ENCODE peak calls at places on chromosomes 6 and 20, in five cellular contexts. C is Panc1; N is effector memory CD4-positive, alpha-beta T cell; V is HCT116; U is pancreas. Q is an unnamed sample. For H3K4me1, the result is how much of the 10 kb centered on the place peaks cover.

GRCh38 chr6:169249057-169249456 is 4.6 kb downstream of the THBS2 start:
- DNase-seq in C (no peak), N (no peak), V (no peak), U (no peak), Q (no peak)

GRCh38 chr20:4488407-4489339 is 233.0 kb upstream of the PRND start:
- DNase-seq in C (no peak), N (no peak), V (no peak), U (no peak), Q (no peak)

GRCh38 chr6:16524380-16524707 is 236.9 kb downstream of the ATXN1 start:
- DNase-seq in C (no peak), N (no peak), V (no peak), U (no peak), Q (no peak)

GRCh38 chr6:54717849-54718455 is 128.6 kb upstream of the FAM83B start:
- DNase-seq in C (peak), N (peak), V (peak), U (no peak), Q (no peak)

GRCh38 chr20:14997791-14998190 is 660.4 kb upstream of the FLRT3 start:
- DNase-seq in C (no peak), N (no peak), V (no peak), U (no peak), Q (no peak)

GRCh38 chr20:63215101-63216040 is 560 bp downstream of the YTHDF1 start:
- DNase-seq in C (no peak), N (no peak), V (no peak), U (peak), Q (no peak)

GRCh38 chr6:37979392-37980221 is 160.1 kb downstream of the ZFAND3 start:
- DNase-seq in C (no peak), N (no peak), V (no peak), U (no peak), Q (no peak)

GRCh38 chr20:61513124-61514017 is 261.3 kb downstream of the CDH4 start:
- DNase-seq in C (no peak), N (no peak), V (no peak), U (no peak), Q (no peak)

GRCh38 chr6:163263196-163263595 is 151.3 kb upstream of the QKI start:
- DNase-seq in C (no peak), N (no peak), V (no peak), U (no peak), Q (no peak)

GRCh38 chr6:17905611-17906592 is 81.5 kb downstream of the KIF13A start:
- DNase-seq in C (no peak), N (no peak), V (no peak), U (no peak), Q (no peak)

GRCh38 chr6:41768545-41769308 is 11.0 kb downstream of the FRS3 start:
- DNase-seq in C (no peak), N (no peak), V (no peak), U (no peak), Q (no peak)

GRCh38 chr20:54643761-54644160 is 168.4 kb downstream of the DOK5 start:
- DNase-seq in C (no peak), N (no peak), V (no peak), U (no peak), Q (no peak)

GRCh38 chr6:30966154-30966553 is 17.4 kb upstream of the MUC21 start:
- DNase-seq in C (no peak), N (no peak), V (no peak), U (no peak), Q (no peak)

GRCh38 chr6:7589221-7589620 is 777 bp upstream of the SNRNP48 start:
- DNase-seq in C (no peak), N (no peak), V (no peak), U (no peak), Q (no peak)

GRCh38 chr6:12196326-12196936 is 93.7 kb upstream of the EDN1 start:
- DNase-seq in C (no peak), N (no peak), V (no peak), U (no peak), Q (no peak)

GRCh38 chr20:12166053-12166717 is 248.5 kb downstream of the BTBD3 start:
- DNase-seq in C (no peak), N (no peak), V (no peak), U (no peak), Q (no peak)

GRCh38 chr6:149225370-149225769 is 92.1 kb upstream of the TAB2 start:
- DNase-seq in C (no peak), N (no peak), V (no peak), U (no peak), Q (no peak)

GRCh38 chr20:59185809-59186208 is 22.2 kb downstream of the ZNF831 start:
- DNase-seq in C (no peak), N (no peak), V (no peak), U (no peak), Q (no peak)

GRCh38 chr20:51313275-51313898 is 229.1 kb downstream of the NFATC2 start:
- DNase-seq in C (no peak), N (no peak), V (no peak), U (no peak), Q (no peak)

GRCh38 chr6:139577991-139578604 is 203.7 kb upstream of the CITED2 start:
- DNase-seq in C (no peak), N (no peak), V (no peak), U (no peak), Q (no peak)

GRCh38 chr6:143157146-143157545 is 96.5 kb downstream of the AIG1 start:
- DNase-seq in C (no peak), N (no peak), V (no peak), U (no peak), Q (no peak)

GRCh38 chr6:170180671-170181337 is 110.1 kb downstream of the DLL1 start:
- DNase-seq in C (no peak), N (no peak), V (no peak), U (no peak), Q (no peak)

GRCh38 chr6:44416103-44416502 is 28.6 kb downstream of the CDC5L start:
- DNase-seq in C (peak), N (no peak), V (no peak), U (no peak), Q (no peak)

GRCh38 chr6:134477991-134478635 is 160.2 kb upstream of the SGK1 start:
- DNase-seq in C (no peak), N (no peak), V (no peak), U (no peak), Q (no peak)

GRCh38 chr6:158869010-158869603 is 49.9 kb upstream of the EZR start:
- DNase-seq in C (no peak), N (no peak), V (peak), U (no peak), Q (no peak)

GRCh38 chr6:22476811-22477210 is 92.6 kb upstream of the HDGFL1 start:
- DNase-seq in C (no peak), N (no peak), V (no peak), U (no peak), Q (no peak)

GRCh38 chr6:165002866-165003265 is 306.5 kb downstream of the C6orf118 start:
- DNase-seq in C (no peak), N (no peak), V (no peak), U (no peak), Q (no peak)

GRCh38 chr20:32052090-32052791 is at the start of gene HCK:
- DNase-seq in C (no peak), N (no peak), V (no peak), U (peak), Q (no peak)

GRCh38 chr20:37295001-37295400 is 5.5 kb downstream of the MANBAL start:
- DNase-seq in C (peak), N (no peak), V (peak), U (no peak), Q (no peak)

GRCh38 chr6:163739968-163740367 is 325.4 kb downstream of the QKI start:
- DNase-seq in C (no peak), N (no peak), V (no peak), U (no peak), Q (no peak)

GRCh38 chr6:125415921-125416320 is 114.2 kb upstream of the HDDC2 start:
- DNase-seq in C (no peak), N (no peak), V (no peak), U (no peak), Q (no peak)

GRCh38 chr6:124958149-124958548 is 4.1 kb upstream of the RNF217 start:
- DNase-seq in C (no peak), N (no peak), V (no peak), U (no peak), Q (no peak)

GRCh38 chr6:153941768-153942167 is 97.3 kb upstream of the OPRM1 start:
- DNase-seq in C (no peak), N (no peak), V (no peak), U (no peak), Q (no peak)

GRCh38 chr20:62782893-62783278 is 13.4 kb upstream of the MRGBP start:
- DNase-seq in C (no peak), N (no peak), V (no peak), U (no peak), Q (no peak)

GRCh38 chr6:71727632-71728294 is 158.6 kb upstream of the RIMS1 start:
- DNase-seq in C (no peak), N (no peak), V (no peak), U (no peak), Q (no peak)

GRCh38 chr6:22545051-22545450 is 24.3 kb upstream of the HDGFL1 start:
- DNase-seq in C (no peak), N (no peak), V (no peak), U (no peak), Q (no peak)

GRCh38 chr6:75422024-75422639 is 71.5 kb downstream of the FILIP1 start:
- DNase-seq in C (no peak), N (no peak), V (no peak), U (no peak), Q (no peak)

GRCh38 chr6:24495516-24495847 is 713 bp downstream of the ALDH5A1 start:
- DNase-seq in C (no peak), N (no peak), V (peak), U (peak), Q (peak)

DNA sequence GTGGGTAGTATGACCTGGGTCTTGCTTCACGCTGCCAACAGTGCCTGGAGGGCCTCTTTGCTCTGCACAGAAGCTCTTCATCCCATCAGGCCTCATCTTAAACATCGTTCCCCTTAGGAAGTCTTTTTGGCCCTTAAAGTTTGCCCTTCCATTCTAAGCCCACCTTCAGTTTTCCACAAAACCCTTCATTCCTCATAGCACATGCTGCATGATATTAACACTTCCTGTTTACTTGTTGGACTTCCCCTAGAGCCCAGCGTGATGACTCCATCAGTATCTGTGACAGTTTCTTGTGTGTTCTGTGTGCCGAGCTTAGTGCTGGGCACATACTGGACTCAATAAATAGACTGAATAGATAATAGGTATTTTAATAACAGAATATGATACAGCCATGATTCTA is 2.2 kb downstream of the NT5DC1 start:
- DNase-seq in C (no peak), N (no peak), V (no peak), U (no peak), Q (no peak)
- H3K4me1 ChIP-seq in C (under half), N (under half), V (under half), U (under half), Q (under half)

GRCh38 chr6:109381007-109381746 is 1.1 kb downstream of the CD164 start:
- DNase-seq in C (no peak), N (no peak), V (no peak), U (no peak), Q (no peak)
- H3K4me1 ChIP-seq in C (under half), N (under half), V (under half), U (under half), Q (under half)

DNA sequence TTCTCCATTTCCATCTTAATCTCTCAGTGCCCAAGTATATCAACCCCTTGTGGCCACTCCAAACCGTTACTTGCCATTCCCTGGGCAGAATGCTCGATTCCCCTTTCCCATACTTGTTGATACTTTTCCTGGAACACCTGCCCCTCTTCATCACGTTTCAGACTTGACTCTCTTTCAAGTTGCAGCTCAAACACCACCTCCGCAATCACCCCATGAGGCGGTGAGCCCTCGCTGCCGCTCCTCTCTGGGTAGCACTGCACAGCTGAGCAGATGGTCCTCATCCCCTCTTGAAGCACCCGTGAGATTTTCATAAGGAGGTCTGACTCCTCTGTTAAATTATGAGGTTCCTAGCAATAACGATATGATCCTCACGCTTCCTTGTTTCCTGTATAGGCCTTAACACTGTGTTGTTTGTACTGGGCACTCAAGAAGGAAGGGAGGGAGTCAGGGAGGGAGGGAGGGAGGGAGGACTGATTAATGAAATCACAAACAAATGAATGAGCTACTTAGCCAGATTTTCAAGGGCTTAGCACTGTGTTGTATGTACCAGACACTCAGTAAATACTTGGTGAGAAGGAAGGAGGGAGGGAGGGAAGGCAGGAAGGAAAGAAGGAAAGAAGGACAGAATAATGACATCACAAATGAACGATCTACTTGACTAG is 8.0 kb upstream of the UQCC2 start:
- DNase-seq in C (no peak), N (no peak), V (no peak), U (no peak), Q (no peak)
- H3K4me1 ChIP-seq in C (under half), N (under half), V (under half), U (under half), Q (under half)

GRCh38 chr20:10641893-10642292 is 31.9 kb downstream of the JAG1 start:
- DNase-seq in C (no peak), N (no peak), V (no peak), U (no peak), Q (no peak)

GRCh38 chr20:10645205-10645570 is 28.6 kb downstream of the JAG1 start:
- DNase-seq in C (no peak), N (no peak), V (no peak), U (no peak), Q (no peak)

GRCh38 chr20:10644458-10645204 is 29.2 kb downstream of the JAG1 start:
- DNase-seq in C (no peak), N (no peak), V (no peak), U (no peak), Q (no peak)

GRCh38 chr20:10642859-10643559 is 30.8 kb downstream of the JAG1 start:
- DNase-seq in C (no peak), N (no peak), V (no peak), U (no peak), Q (no peak)

GRCh38 chr20:10643560-10643873 is 30.3 kb downstream of the JAG1 start:
- DNase-seq in C (no peak), N (no peak), V (no peak), U (no peak), Q (no peak)
- H3K4me1 ChIP-seq in C (under half), N (under half), V (under half), U (under half), Q (under half)

GRCh38 chr6:2875840-2876207 is 27.3 kb downstream of the SERPINB9 start:
- DNase-seq in C (no peak), N (no peak), V (no peak), U (peak), Q (no peak)

GRCh38 chr6:2871922-2872321 is 30.3 kb upstream of the SERPINB1 start:
- DNase-seq in C (no peak), N (no peak), V (no peak), U (no peak), Q (no peak)

GRCh38 chr6:2871102-2871501 is 29.4 kb upstream of the SERPINB1 start:
- DNase-seq in C (no peak), N (no peak), V (no peak), U (no peak), Q (no peak)

GRCh38 chr6:2872417-2873358 is 30.4 kb downstream of the SERPINB9 start:
- DNase-seq in C (no peak), N (no peak), V (no peak), U (no peak), Q (no peak)

GRCh38 chr6:2873643-2874042 is 29.5 kb downstream of the SERPINB9 start:
- DNase-seq in C (no peak), N (no peak), V (no peak), U (no peak), Q (no peak)
- H3K4me1 ChIP-seq in C (under half), N (under half), V (under half), U (under half), Q (under half)

DNA sequence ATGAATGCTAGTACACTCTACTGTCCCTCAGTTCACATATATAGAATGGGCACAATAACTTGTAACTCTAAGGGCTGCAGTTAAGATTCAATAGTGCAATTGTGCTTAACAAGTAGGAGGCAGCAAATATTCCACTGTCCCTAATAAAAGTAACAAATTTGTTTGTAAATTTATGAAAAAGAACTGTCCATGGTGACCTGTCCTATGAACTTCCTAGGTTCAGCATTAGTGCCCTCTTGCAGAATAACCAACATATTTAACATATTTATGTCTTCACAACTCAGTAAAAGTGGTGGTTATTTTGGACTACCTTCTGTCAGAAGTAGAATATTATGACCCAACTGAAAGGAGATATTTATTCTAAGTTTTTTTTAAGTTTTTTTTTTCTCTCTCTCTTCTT is 327.8 kb downstream of the CENPW start:
- DNase-seq in C (no peak), N (no peak), V (no peak), U (no peak), Q (no peak)
- H3K4me1 ChIP-seq in C (under half), N (under half), V (under half), U (under half), Q (under half)

GRCh38 chr6:42987533-42988451 is 3.4 kb downstream of the PPP2R5D start:
- DNase-seq in C (no peak), N (no peak), V (no peak), U (no peak), Q (no peak)

GRCh38 chr6:42981866-42982265 is 2.5 kb upstream of the PPP2R5D start:
- DNase-seq in C (no peak), N (no peak), V (no peak), U (no peak), Q (no peak)

GRCh38 chr6:42984924-42985475 is 630 bp downstream of the PPP2R5D start:
- DNase-seq in C (no peak), N (no peak), V (no peak), U (no peak), Q (no peak)

GRCh38 chr6:42988486-42989020 is 4.2 kb downstream of the PPP2R5D start:
- DNase-seq in C (no peak), N (no peak), V (no peak), U (no peak), Q (no peak)

DNA sequence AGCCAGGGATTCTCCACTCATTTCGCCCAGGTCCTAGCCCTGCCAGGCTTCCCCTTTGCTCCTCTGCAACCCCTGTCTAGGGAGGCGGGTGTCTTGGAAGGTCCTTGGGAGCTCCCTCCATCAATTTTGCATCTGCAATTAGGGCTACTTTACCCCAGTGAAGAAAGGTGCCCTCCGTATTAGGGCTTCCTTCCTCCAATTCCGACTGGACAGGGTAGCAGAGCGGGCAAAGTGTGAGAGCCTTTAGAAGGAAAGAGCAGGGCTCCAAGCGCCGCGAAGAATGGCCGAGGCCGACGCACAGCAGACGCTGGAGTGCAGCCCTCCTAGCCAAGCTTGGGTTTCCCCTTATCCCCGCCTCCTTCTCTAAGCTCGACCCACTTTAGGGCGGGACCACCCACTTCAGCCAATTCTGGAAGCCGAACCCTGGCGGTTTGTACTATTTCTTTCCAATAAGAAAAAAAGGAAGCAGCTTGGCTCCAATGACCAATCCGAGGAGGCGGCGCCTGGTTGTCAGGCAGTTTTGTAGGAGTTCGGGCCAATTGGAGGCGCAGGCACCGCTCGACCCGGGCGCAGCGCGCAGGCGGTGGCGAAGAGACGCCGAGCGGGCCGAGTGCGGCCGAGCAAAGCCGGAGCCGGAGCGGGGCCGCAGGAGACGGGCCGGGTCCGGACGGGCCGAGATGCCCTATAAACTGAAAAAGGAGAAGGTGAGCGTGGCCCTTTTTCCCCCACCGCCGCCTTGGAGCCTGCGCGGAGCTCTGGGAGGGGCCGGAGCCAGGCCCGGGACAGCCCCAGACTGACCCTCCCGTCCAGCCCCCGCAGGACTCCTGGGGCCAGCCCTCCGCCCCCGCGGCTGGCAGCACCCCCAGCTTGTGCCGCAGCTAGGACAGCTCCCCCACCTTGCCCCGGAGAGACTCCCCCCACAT is at the start of gene PPP2R5D:
- DNase-seq in C (peak), N (peak), V (peak), U (peak), Q (peak)
- H3K4me1 ChIP-seq in C (under half), N (under half), V (under half), U (under half), Q (under half)

GRCh38 chr6:45971287-45971686 is 44.4 kb downstream of the CLIC5 start:
- DNase-seq in C (no peak), N (no peak), V (no peak), U (no peak), Q (no peak)
- H3K4me1 ChIP-seq in C (under half), N (under half), V (under half), U (under half), Q (under half)

GRCh38 chr6:111828799-111829198 is 44.5 kb downstream of the FYN start:
- DNase-seq in C (no peak), N (no peak), V (no peak), U (no peak), Q (no peak)
- H3K4me1 ChIP-seq in C (under half), N (under half), V (under half), U (under half), Q (under half)